ENCODE peak calls at places on chromosomes 2 and 18, in seven cellular contexts. K is esophagus muscularis mucosa, V is neural crest cell, Y is fibroblast of the aortic adventitia, J is GM12878, M is A549, Z is endothelial cell. H is an unnamed sample.
A peak's percentile ranks its signal among the peaks of the same experiment; 100 is the strongest.

GRCh38 chr2:51014722-51015121 is 17.2 kb downstream of the NRXN1 start:
- DNase-seq in K (no peak), V (no peak), Y (no peak), J (no peak), M (no peak), Z (no peak), H (no peak)

GRCh38 chr2:8416836-8417832 is 264.7 kb upstream of the ID2 start:
- DNase-seq in K (no peak), V (no peak), Y (no peak), J (no peak), M (no peak), Z (no peak), H (no peak)

GRCh38 chr2:189654641-189655040 is 6.6 kb upstream of the ASNSD1 start:
- DNase-seq in K (no peak), V (no peak), Y (peak; percentile 36), J (no peak), M (no peak), Z (no peak), H (no peak)

GRCh38 chr2:151063271-151063670 is 198.4 kb downstream of the RBM43 start:
- DNase-seq in K (no peak), V (no peak), Y (peak; percentile 70), J (no peak), M (no peak), Z (no peak), H (no peak)

GRCh38 chr2:5538717-5539116 is 153.5 kb upstream of the SOX11 start:
- DNase-seq in K (peak; percentile 53), V (peak; percentile 16), Y (no peak), J (no peak), M (no peak), Z (no peak), H (no peak)

GRCh38 chr18:53426656-53427055 is 797.8 kb downstream of the MBD2 start:
- DNase-seq in K (no peak), V (no peak), Y (no peak), J (no peak), M (no peak), Z (no peak), H (no peak)

GRCh38 chr2:54572636-54573531 is 116.8 kb downstream of the SPTBN1 start:
- DNase-seq in K (no peak), V (no peak), Y (peak; percentile 73), J (no peak), M (no peak), Z (no peak), H (peak; percentile 53)

GRCh38 chr18:32286749-32287148 is 96.9 kb downstream of the MEP1B start:
- DNase-seq in K (no peak), V (no peak), Y (peak; percentile 4), J (no peak), M (no peak), Z (no peak), H (no peak)

GRCh38 chr2:230889911-230890601 is 25.3 kb downstream of the ITM2C start:
- DNase-seq in K (no peak), V (no peak), Y (no peak), J (no peak), M (no peak), Z (no peak), H (no peak)

GRCh38 chr2:3944071-3944470 is 240.7 kb downstream of the DCDC2C start:
- DNase-seq in K (peak; percentile 64), V (no peak), Y (no peak), J (no peak), M (no peak), Z (no peak), H (no peak)

GRCh38 chr2:230717595-230717994 is 5.0 kb downstream of the CAB39 start:
- DNase-seq in K (no peak), V (no peak), Y (no peak), J (no peak), M (no peak), Z (no peak), H (no peak)

GRCh38 chr2:121804340-121804739 is 48.9 kb downstream of the TSN start:
- DNase-seq in K (no peak), V (no peak), Y (no peak), J (peak; percentile 45), M (no peak), Z (peak; percentile 42), H (no peak)

GRCh38 chr2:241272722-241273551 is 42.5 kb downstream of the HDLBP start:
- DNase-seq in K (peak; percentile 94), V (peak; percentile 24), Y (peak; percentile 67), J (no peak), M (no peak), Z (peak; percentile 62), H (peak; percentile 20)

GRCh38 chr2:23669413-23670244 is 257.3 kb downstream of the ATAD2B start:
- DNase-seq in K (no peak), V (no peak), Y (peak; percentile 88), J (no peak), M (no peak), Z (no peak), H (no peak)

GRCh38 chr2:27824401-27824800 is 52.9 kb downstream of the MRPL33 start:
- DNase-seq in K (no peak), V (no peak), Y (no peak), J (no peak), M (no peak), Z (no peak), H (no peak)

GRCh38 chr2:241315879-241316700 is at the start of gene SEPTIN2:
- DNase-seq in K (peak; percentile 96), V (peak; percentile 66), Y (peak; percentile 60), J (no peak), M (peak; percentile 36), Z (peak; percentile 71), H (peak; percentile 54)

GRCh38 chr2:46666044-46666662 is 186.8 kb downstream of the TMEM247 start:
- DNase-seq in K (peak; percentile 94), V (no peak), Y (peak; percentile 99), J (no peak), M (no peak), Z (no peak), H (no peak)

GRCh38 chr2:134774786-134775641 is 56.2 kb upstream of the TMEM163 start:
- DNase-seq in K (peak; percentile 78), V (no peak), Y (peak; percentile 69), J (no peak), M (no peak), Z (no peak), H (no peak)

GRCh38 chr18:12048827-12049175 is 44.8 kb upstream of the ANKRD62 start:
- DNase-seq in K (no peak), V (no peak), Y (peak; percentile 57), J (no peak), M (no peak), Z (no peak), H (no peak)

GRCh38 chr2:152950125-152950524 is 231.7 kb downstream of the ARL6IP6 start:
- DNase-seq in K (no peak), V (peak; percentile 18), Y (peak; percentile 1), J (no peak), M (no peak), Z (peak; percentile 52), H (no peak)

GRCh38 chr2:191501390-191502168 is 176.4 kb upstream of the NABP1 start:
- DNase-seq in K (no peak), V (no peak), Y (peak; percentile 84), J (no peak), M (peak; percentile 33), Z (no peak), H (no peak)

GRCh38 chr2:164023896-164024295 is 288.1 kb upstream of the FIGN start:
- DNase-seq in K (no peak), V (no peak), Y (no peak), J (no peak), M (no peak), Z (no peak), H (no peak)
- TF ChIP-seq CTCF in K (no peak), V (no peak), Y (no peak), J (no peak), M (no peak), Z (no peak), H (no peak)

GRCh38 chr18:44791520-44791919 is 110.8 kb downstream of the SETBP1 start:
- DNase-seq in K (no peak), V (no peak), Y (no peak), J (no peak), M (no peak), Z (no peak), H (no peak)
- TF ChIP-seq CTCF in K (no peak), V (no peak), Y (no peak), J (no peak), M (no peak), Z (no peak), H (no peak)

GRCh38 chr18:21910906-21911305 is 170.3 kb downstream of the MIB1 start:
- DNase-seq in K (peak; percentile 68), V (no peak), Y (no peak), J (no peak), M (no peak), Z (no peak), H (no peak)

GRCh38 chr18:21914739-21915319 is 174.2 kb downstream of the MIB1 start:
- DNase-seq in K (peak; percentile 66), V (peak; percentile 19), Y (peak; percentile 80), J (no peak), M (peak; percentile 14), Z (peak; percentile 48), H (no peak)

GRCh38 chr18:21911551-21911950 is 171.0 kb downstream of the MIB1 start:
- DNase-seq in K (peak; percentile 45), V (no peak), Y (no peak), J (no peak), M (no peak), Z (no peak), H (no peak)

GRCh38 chr18:21915546-21915945 is 175.0 kb downstream of the MIB1 start:
- DNase-seq in K (peak; percentile 72), V (no peak), Y (no peak), J (no peak), M (no peak), Z (no peak), H (no peak)

GRCh38 chr18:21912339-21913239 is 172.0 kb downstream of the MIB1 start:
- DNase-seq in K (no peak), V (no peak), Y (no peak), J (no peak), M (no peak), Z (peak; percentile 27), H (no peak)
- TF ChIP-seq CTCF in K (no peak), V (no peak), Y (peak; percentile 15), J (no peak), M (peak; percentile 8), Z (no peak), H (no peak)

GRCh38 chr2:160165996-160166395 is 34.1 kb downstream of the ITGB6 start:
- DNase-seq in K (no peak), V (no peak), Y (no peak), J (no peak), M (no peak), Z (no peak), H (no peak)

GRCh38 chr2:160168878-160169277 is 31.2 kb downstream of the ITGB6 start:
- DNase-seq in K (no peak), V (no peak), Y (no peak), J (no peak), M (no peak), Z (no peak), H (no peak)

GRCh38 chr2:160165095-160165494 is 35.0 kb downstream of the ITGB6 start:
- DNase-seq in K (no peak), V (no peak), Y (no peak), J (no peak), M (no peak), Z (no peak), H (no peak)

GRCh38 chr2:160169401-160169918 is 30.6 kb downstream of the ITGB6 start:
- DNase-seq in K (no peak), V (no peak), Y (no peak), J (no peak), M (no peak), Z (no peak), H (no peak)

DNA sequence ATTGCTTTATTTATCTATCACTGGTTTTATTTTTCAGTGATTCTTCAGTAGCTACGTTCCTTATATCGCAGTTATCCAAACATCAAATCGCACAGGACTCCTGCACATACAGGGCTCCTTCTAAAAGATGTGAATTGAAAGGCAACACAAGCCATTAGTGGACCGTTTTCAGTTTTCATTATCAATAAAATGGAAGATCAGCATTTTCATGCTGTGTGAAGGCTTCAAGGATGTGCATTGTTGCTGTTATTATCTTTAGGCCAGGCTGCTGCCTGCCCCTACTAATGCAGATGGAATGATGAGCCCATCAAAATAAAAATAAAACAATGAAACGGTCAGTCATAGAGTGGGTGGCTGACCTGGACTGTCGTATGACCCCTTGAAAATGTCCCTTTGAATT is 33.0 kb downstream of the ITGB6 start:
- DNase-seq in K (no peak), V (no peak), Y (no peak), J (no peak), M (no peak), Z (no peak), H (no peak)
- TF ChIP-seq CTCF in K (no peak), V (no peak), Y (no peak), J (no peak), M (no peak), Z (no peak), H (no peak)

H was measured in CD4-positive, alpha-beta T cell.